ENCODE peak calls at places on chromosomes 11 and 22, in seven cellular contexts. B is H1, C is HepG2, R is K562, I is HCT116, Z is SK-N-SH, Y is GM12878. T is an unnamed sample.

GRCh38 chr11:69106124-69106811 is 49.5 kb upstream of the SMIM38 start:
- DNase-seq in B (no peak), C (no peak), R (no peak), I (no peak), Z (peak), Y (no peak), T (peak)

GRCh38 chr11:6251120-6251733 is 8.4 kb upstream of the CCKBR start:
- DNase-seq in B (peak), C (peak), R (peak), I (peak), Z (peak), Y (no peak), T (peak)

GRCh38 chr11:102341844-102342318 is 5.1 kb upstream of the BIRC2 start:
- DNase-seq in B (peak), C (peak), R (peak), I (peak), Z (peak), Y (peak), T (peak)

GRCh38 chr11:12569499-12570040 is 104.7 kb upstream of the TEAD1 start:
- DNase-seq in B (no peak), C (no peak), R (no peak), I (no peak), Z (no peak), Y (no peak), T (no peak)

GRCh38 chr11:127017482-127017881 is 16.9 kb upstream of the KIRREL3 start:
- DNase-seq in B (no peak), C (no peak), R (peak), I (no peak), Z (no peak), Y (no peak), T (no peak)

GRCh38 chr11:105937738-105938137 is 84.3 kb downstream of the MSANTD4 start:
- DNase-seq in B (no peak), C (no peak), R (no peak), I (peak), Z (no peak), Y (no peak), T (no peak)

GRCh38 chr11:128336203-128336602 is 251.2 kb downstream of the ETS1 start:
- DNase-seq in B (no peak), C (peak), R (no peak), I (no peak), Z (no peak), Y (no peak), T (no peak)

GRCh38 chr11:2268911-2269600 is 1.3 kb downstream of the ASCL2 start:
- DNase-seq in B (peak), C (peak), R (peak), I (no peak), Z (peak), Y (no peak), T (peak)

GRCh38 chr22:50482107-50483074 is 1.0 kb downstream of the ADM2 start:
- DNase-seq in B (peak), C (no peak), R (no peak), I (no peak), Z (no peak), Y (no peak), T (no peak)

GRCh38 chr11:36974771-36975170 is 376.7 kb upstream of the RAG2 start:
- DNase-seq in B (no peak), C (no peak), R (no peak), I (no peak), Z (no peak), Y (no peak), T (no peak)

GRCh38 chr11:131305005-131305404 is 65.4 kb upstream of the NTM start:
- DNase-seq in B (no peak), C (no peak), R (no peak), I (no peak), Z (no peak), Y (no peak), T (no peak)

GRCh38 chr11:113840932-113841664 is 34.3 kb downstream of the USP28 start:
- DNase-seq in B (no peak), C (no peak), R (no peak), I (no peak), Z (no peak), Y (no peak), T (no peak)

GRCh38 chr11:614583-615452 is 932 bp downstream of the IRF7 start:
- DNase-seq in B (peak), C (no peak), R (no peak), I (no peak), Z (no peak), Y (no peak), T (no peak)

GRCh38 chr11:120254788-120255518 is 15.0 kb downstream of the POU2F3 start:
- DNase-seq in B (peak), C (no peak), R (no peak), I (no peak), Z (no peak), Y (no peak), T (no peak)

GRCh38 chr11:29006668-29007067 is 898.5 kb downstream of the METTL15 start:
- DNase-seq in B (no peak), C (no peak), R (no peak), I (no peak), Z (no peak), Y (no peak), T (no peak)

GRCh38 chr11:132114185-132114584 is 743.8 kb downstream of the NTM start:
- DNase-seq in B (no peak), C (no peak), R (peak), I (no peak), Z (peak), Y (no peak), T (no peak)

GRCh38 chr22:24580276-24580675 is 12.6 kb downstream of the LRRC75B start:
- DNase-seq in B (no peak), C (no peak), R (no peak), I (no peak), Z (no peak), Y (no peak), T (no peak)

GRCh38 chr11:69825037-69825834 is 6.0 kb upstream of the FGF3 start:
- DNase-seq in B (no peak), C (no peak), R (no peak), I (peak), Z (no peak), Y (no peak), T (no peak)

GRCh38 chr11:112057170-112057569 is 16.6 kb downstream of the PIH1D2 start:
- DNase-seq in B (no peak), C (no peak), R (no peak), I (no peak), Z (no peak), Y (no peak), T (no peak)

GRCh38 chr11:16881074-16881709 is 133.0 kb downstream of the PLEKHA7 start:
- DNase-seq in B (no peak), C (no peak), R (peak), I (no peak), Z (no peak), Y (no peak), T (peak)

GRCh38 chr22:45318558-45319318 is 9.0 kb downstream of the FAM118A start:
- DNase-seq in B (no peak), C (no peak), R (no peak), I (no peak), Z (no peak), Y (peak), T (no peak)

GRCh38 chr11:10450451-10451398 is 4.3 kb upstream of the AMPD3 start:
- DNase-seq in B (peak), C (peak), R (no peak), I (peak), Z (peak), Y (no peak), T (peak)

GRCh38 chr11:2531277-2531986 is 86.6 kb downstream of the KCNQ1 start:
- DNase-seq in B (peak), C (peak), R (peak), I (peak), Z (peak), Y (no peak), T (peak)

GRCh38 chr11:87722756-87723599 is 452.3 kb downstream of the RAB38 start:
- DNase-seq in B (peak), C (peak), R (peak), I (no peak), Z (peak), Y (no peak), T (no peak)

GRCh38 chr11:87726511-87726910 is 448.7 kb downstream of the RAB38 start:
- DNase-seq in B (no peak), C (no peak), R (no peak), I (no peak), Z (no peak), Y (no peak), T (no peak)

GRCh38 chr11:87719311-87720073 is 455.8 kb downstream of the RAB38 start:
- DNase-seq in B (no peak), C (no peak), R (no peak), I (no peak), Z (no peak), Y (no peak), T (no peak)

DNA sequence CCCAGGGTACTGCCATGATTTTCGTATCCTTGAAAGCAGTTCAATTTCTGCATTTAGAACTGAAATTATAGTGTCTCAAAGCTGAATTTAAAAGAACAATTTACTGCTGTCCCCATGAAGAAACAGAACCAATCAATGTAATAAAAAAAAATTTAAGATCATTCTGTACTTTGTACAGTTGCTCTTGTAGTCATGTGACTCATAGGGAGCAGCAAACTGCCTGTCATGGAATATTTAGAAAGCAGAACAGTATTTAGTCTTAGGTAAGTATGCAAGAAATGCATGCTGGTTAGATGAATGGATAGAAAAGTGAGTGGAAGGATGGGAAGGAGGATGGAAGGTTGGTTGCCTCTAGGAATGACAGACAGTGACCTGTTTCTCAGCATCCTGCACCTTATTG is 450.9 kb downstream of the RAB38 start:
- DNase-seq in B (no peak), C (no peak), R (no peak), I (no peak), Z (no peak), Y (no peak), T (no peak)
- TF ChIP-seq JUND in B (no peak), C (no peak), R (no peak), I (no peak), Z (no peak), Y (no peak), T (no peak)

GRCh38 chr11:44205358-44205757 is 104.6 kb downstream of the ALX4 start:
- DNase-seq in B (no peak), C (no peak), R (no peak), I (no peak), Z (no peak), Y (no peak), T (no peak)
- TF ChIP-seq JUND in B (no peak), C (no peak), R (no peak), I (no peak), Z (no peak), Y (no peak), T (no peak)

GRCh38 chr11:57287884-57288283 is 36.9 kb downstream of the TNKS1BP1 start:
- DNase-seq in B (no peak), C (no peak), R (peak), I (no peak), Z (no peak), Y (no peak), T (no peak)
- TF ChIP-seq JUND in B (no peak), C (no peak), R (no peak), I (no peak), Z (no peak), Y (no peak), T (no peak)

DNA sequence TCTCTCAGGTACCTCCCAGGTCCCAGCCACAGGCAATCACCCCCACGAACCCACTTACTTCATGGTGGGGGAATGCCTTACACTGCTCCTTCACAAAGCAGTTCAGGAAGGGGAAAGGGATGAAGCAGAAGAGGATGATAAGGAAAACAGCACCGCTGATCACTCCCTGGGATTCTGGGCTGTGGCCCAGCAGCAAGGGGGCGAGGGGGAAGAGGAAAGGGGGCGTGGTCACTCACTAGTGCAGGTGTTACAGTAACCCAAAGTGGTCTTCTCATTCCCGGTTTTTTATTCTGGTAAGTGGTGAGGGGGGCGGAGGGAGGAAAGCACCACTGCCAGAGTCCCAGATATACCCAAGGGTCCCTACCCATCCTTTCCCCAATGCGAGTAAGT is 698 bp downstream of the DPAGT1 start:
- DNase-seq in B (no peak), C (no peak), R (peak), I (no peak), Z (no peak), Y (no peak), T (no peak)
- TF ChIP-seq JUND in B (no peak), C (no peak), R (no peak), I (no peak), Z (no peak), Y (no peak), T (no peak)